ENCODE peak calls at places on chromosomes 7 and 10, in four cellular contexts. One of them, this sample, is unnamed.

GRCh38 chr7:151454306-151454705 is 14.4 kb upstream of the CRYGN start:
- DNase-seq in chondrocyte: peak; percentile 50
- DNase-seq in substantia nigra: no peak
- DNase-seq in body of pancreas: no peak
- DNase-seq in this sample: no peak

GRCh38 chr10:20768849-20769248 is 128.3 kb downstream of the NEBL start:
- DNase-seq in chondrocyte: no peak
- DNase-seq in substantia nigra: no peak
- DNase-seq in body of pancreas: no peak
- DNase-seq in this sample: no peak

GRCh38 chr10:22704348-22705341 is 9.7 kb downstream of the PIP4K2A start:
- DNase-seq in chondrocyte: no peak
- DNase-seq in substantia nigra: no peak
- DNase-seq in body of pancreas: no peak
- DNase-seq in this sample: no peak

GRCh38 chr10:381346-381745 is 246.1 kb downstream of the ZMYND11 start:
- DNase-seq in chondrocyte: no peak
- DNase-seq in substantia nigra: no peak
- DNase-seq in body of pancreas: no peak
- DNase-seq in this sample: no peak

GRCh38 chr10:485776-486572 is 203.5 kb downstream of the DIP2C start:
- DNase-seq in chondrocyte: peak; percentile 17
- DNase-seq in substantia nigra: no peak
- DNase-seq in body of pancreas: no peak
- DNase-seq in this sample: peak; percentile 79

GRCh38 chr7:2800923-2801682 is 43.0 kb downstream of the GNA12 start:
- DNase-seq in chondrocyte: no peak
- DNase-seq in substantia nigra: no peak
- DNase-seq in body of pancreas: peak; percentile 38
- DNase-seq in this sample: no peak

GRCh38 chr10:107473221-107473620 is 308.7 kb upstream of the SORCS1 start:
- DNase-seq in chondrocyte: no peak
- DNase-seq in substantia nigra: no peak
- DNase-seq in body of pancreas: no peak
- DNase-seq in this sample: no peak

GRCh38 chr7:156160811-156161210 is 348.5 kb upstream of the SHH start:
- DNase-seq in chondrocyte: no peak
- DNase-seq in substantia nigra: no peak
- DNase-seq in body of pancreas: no peak
- DNase-seq in this sample: no peak

GRCh38 chr10:95675403-95676116 is 18.2 kb downstream of the TCTN3 start:
- DNase-seq in chondrocyte: no peak
- DNase-seq in substantia nigra: no peak
- DNase-seq in body of pancreas: no peak
- DNase-seq in this sample: no peak

GRCh38 chr7:27200761-27201230 is 905 bp upstream of the HOXA13 start:
- DNase-seq in chondrocyte: no peak
- DNase-seq in substantia nigra: no peak
- DNase-seq in body of pancreas: no peak
- DNase-seq in this sample: no peak

GRCh38 chr10:59611048-59611447 is 98.6 kb downstream of the SLC16A9 start:
- DNase-seq in chondrocyte: no peak
- DNase-seq in substantia nigra: no peak
- DNase-seq in body of pancreas: no peak
- DNase-seq in this sample: no peak